ENCODE peak calls at places on chromosomes 4 and X, in seven cellular contexts. S is H1, E is sigmoid colon, B is stomach, I is A549, D is suprapubic skin, W is tibial nerve. T is an unnamed sample. For H3K4me1, the result is how much of the 10 kb centered on the place peaks cover.

GRCh38 chr4:55396305-55397023 is 707 bp downstream of the TMEM165 start:
- DNase-seq in E (peak), D (no peak), I (peak), S (no peak), W (no peak), B (peak), T (no peak)

GRCh38 chrX:101485212-101486064 is at the start of gene ARMCX4:
- DNase-seq in D (peak), I (no peak), W (peak), S (peak), E (peak), B (peak), T (no peak)

GRCh38 chr4:88216395-88216794 is 58.0 kb upstream of the ABCG2 start:
- DNase-seq in E (no peak), I (no peak), D (no peak), S (no peak), W (no peak), B (peak), T (peak)

GRCh38 chr4:40329805-40330204 is 5.3 kb upstream of the CHRNA9 start:
- DNase-seq in I (no peak), B (no peak), E (no peak), S (no peak), W (no peak), D (no peak), T (no peak)

GRCh38 chr4:20474119-20474518 is 222.4 kb downstream of the SLIT2 start:
- DNase-seq in D (no peak), E (no peak), I (no peak), B (no peak), W (no peak), S (no peak), T (no peak)

GRCh38 chr4:187770345-187770744 is 225.2 kb upstream of the ZFP42 start:
- DNase-seq in S (no peak), I (no peak), B (no peak), W (no peak), D (no peak), E (no peak), T (no peak)

GRCh38 chrX:43973249-43973672 is at the start of gene NDP:
- DNase-seq in S (no peak), I (no peak), E (no peak), D (no peak), W (no peak), B (no peak), T (no peak)

GRCh38 chr4:110926841-110927400 is 304.0 kb upstream of the PITX2 start:
- DNase-seq in S (no peak), B (no peak), E (no peak), W (no peak), I (no peak), D (no peak), T (no peak)

GRCh38 chr4:57764840-57765239 is 654.7 kb upstream of the IGFBP7 start:
- DNase-seq in E (no peak), S (no peak), I (no peak), D (no peak), B (no peak), W (no peak), T (no peak)

GRCh38 chr4:43453058-43453457 is 560.5 kb downstream of the GRXCR1 start:
- DNase-seq in D (no peak), I (no peak), S (no peak), E (no peak), B (no peak), W (no peak), T (no peak)

GRCh38 chrX:65522739-65523372 is 11.7 kb downstream of the LAS1L start:
- DNase-seq in B (no peak), E (no peak), D (no peak), S (no peak), W (no peak), I (no peak), T (no peak)

GRCh38 chr4:102789317-102789717 is 28.5 kb upstream of the MANBA start:
- DNase-seq in B (no peak), W (no peak), S (no peak), E (no peak), I (no peak), D (no peak), T (no peak)

GRCh38 chr4:101169044-101170014 is 178.0 kb downstream of the PPP3CA start:
- DNase-seq in D (no peak), E (peak), W (no peak), I (no peak), B (peak), S (peak), T (no peak)

GRCh38 chr4:88027611-88028608 is 20.5 kb downstream of the PKD2 start:
- DNase-seq in S (no peak), I (no peak), W (no peak), E (no peak), B (no peak), D (no peak), T (no peak)

GRCh38 chrX:38282044-38282443 is 45.3 kb downstream of the RPGR start:
- DNase-seq in I (no peak), W (no peak), D (no peak), B (no peak), E (no peak), S (no peak), T (no peak)

GRCh38 chr4:149766135-149766534 is 49.5 kb downstream of the IQCM start:
- DNase-seq in E (no peak), I (no peak), B (no peak), D (no peak), W (no peak), S (no peak), T (no peak)

GRCh38 chrX:42696551-42697129 is 81.3 kb downstream of the PPP1R2C start:
- DNase-seq in E (no peak), W (no peak), S (no peak), B (no peak), I (no peak), D (no peak), T (no peak)

GRCh38 chrX:150502091-150502490 is 66.3 kb upstream of the MTM1 start:
- DNase-seq in D (no peak), E (no peak), S (no peak), W (no peak), I (no peak), B (no peak), T (no peak)

GRCh38 chr4:680931-681645 is 6.7 kb downstream of the MYL5 start:
- DNase-seq in I (no peak), D (peak), W (no peak), B (peak), E (peak), S (no peak), T (no peak)

GRCh38 chr4:159206427-159206871 is 103.6 kb downstream of the RAPGEF2 start:
- DNase-seq in W (no peak), S (no peak), I (no peak), D (no peak), B (no peak), E (no peak), T (no peak)

GRCh38 chr4:155777971-155778710 is 19.3 kb downstream of the GUCY1B1 start:
- DNase-seq in S (no peak), W (no peak), B (no peak), D (no peak), I (no peak), E (no peak), T (no peak)

GRCh38 chrX:9522756-9523155 is 57.9 kb downstream of the TBL1X start:
- DNase-seq in D (no peak), E (no peak), B (no peak), W (no peak), S (no peak), I (no peak), T (no peak)

GRCh38 chrX:63581390-63581789 is 203.6 kb downstream of the ARHGEF9 start:
- DNase-seq in B (no peak), D (no peak), W (no peak), E (no peak), I (no peak), S (peak), T (no peak)

GRCh38 chr4:141144207-141144606 is 10.9 kb upstream of the RNF150 start:
- DNase-seq in D (no peak), W (no peak), E (no peak), B (no peak), I (no peak), S (no peak), T (no peak)

GRCh38 chrX:154040307-154040756 is 20.6 kb upstream of the IRAK1 start:
- DNase-seq in D (no peak), S (no peak), W (no peak), E (no peak), B (no peak), I (no peak), T (no peak)

GRCh38 chr4:6012200-6012599 is 6.0 kb downstream of the C4orf50 start:
- DNase-seq in S (no peak), B (no peak), E (no peak), W (no peak), I (no peak), D (no peak), T (no peak)

GRCh38 chr4:19945979-19946380 is 305.7 kb upstream of the SLIT2 start:
- DNase-seq in B (no peak), E (no peak), S (no peak), W (no peak), I (no peak), D (no peak), T (no peak)

GRCh38 chr4:101258782-101259353 is 88.5 kb downstream of the PPP3CA start:
- DNase-seq in E (no peak), W (no peak), D (no peak), B (no peak), S (no peak), I (no peak), T (no peak)

GRCh38 chrX:138519296-138519695 is 192.2 kb downstream of the FGF13 start:
- DNase-seq in I (no peak), B (no peak), S (no peak), E (no peak), W (no peak), D (no peak), T (no peak)

GRCh38 chrX:69065451-69065850 is 99.8 kb downstream of the PJA1 start:
- DNase-seq in S (no peak), I (no peak), W (no peak), D (no peak), E (no peak), B (peak), T (no peak)

GRCh38 chr4:3128976-3129375 is 54.5 kb downstream of the HTT start:
- DNase-seq in I (no peak), W (no peak), D (no peak), E (no peak), B (no peak), S (no peak), T (no peak)

GRCh38 chrX:28876415-28876814 is 289.2 kb downstream of the IL1RAPL1 start:
- DNase-seq in S (no peak), D (no peak), I (no peak), E (no peak), W (no peak), B (no peak), T (no peak)

GRCh38 chr4:185237185-185237584 is 27.8 kb downstream of the SNX25 start:
- DNase-seq in D (no peak), B (no peak), S (no peak), W (no peak), I (no peak), E (no peak), T (no peak)

GRCh38 chr4:118738999-118739690 is 54.0 kb downstream of the METTL14 start:
- DNase-seq in E (no peak), D (no peak), B (no peak), I (no peak), W (no peak), S (no peak), T (no peak)

GRCh38 chr4:36243355-36244256 is 708 bp downstream of the ARAP2 start:
- DNase-seq in S (no peak), I (peak), D (peak), W (no peak), E (peak), B (peak), T (no peak)

GRCh38 chr4:94536649-94537464 is 85.1 kb downstream of the PDLIM5 start:
- DNase-seq in E (no peak), I (no peak), W (no peak), B (no peak), D (no peak), S (no peak), T (no peak)
- H3K4me1 ChIP-seq in E (half or more), I (half or more), W (half or more), B (half or more), D (half or more), S (under half), T (half or more)

DNA sequence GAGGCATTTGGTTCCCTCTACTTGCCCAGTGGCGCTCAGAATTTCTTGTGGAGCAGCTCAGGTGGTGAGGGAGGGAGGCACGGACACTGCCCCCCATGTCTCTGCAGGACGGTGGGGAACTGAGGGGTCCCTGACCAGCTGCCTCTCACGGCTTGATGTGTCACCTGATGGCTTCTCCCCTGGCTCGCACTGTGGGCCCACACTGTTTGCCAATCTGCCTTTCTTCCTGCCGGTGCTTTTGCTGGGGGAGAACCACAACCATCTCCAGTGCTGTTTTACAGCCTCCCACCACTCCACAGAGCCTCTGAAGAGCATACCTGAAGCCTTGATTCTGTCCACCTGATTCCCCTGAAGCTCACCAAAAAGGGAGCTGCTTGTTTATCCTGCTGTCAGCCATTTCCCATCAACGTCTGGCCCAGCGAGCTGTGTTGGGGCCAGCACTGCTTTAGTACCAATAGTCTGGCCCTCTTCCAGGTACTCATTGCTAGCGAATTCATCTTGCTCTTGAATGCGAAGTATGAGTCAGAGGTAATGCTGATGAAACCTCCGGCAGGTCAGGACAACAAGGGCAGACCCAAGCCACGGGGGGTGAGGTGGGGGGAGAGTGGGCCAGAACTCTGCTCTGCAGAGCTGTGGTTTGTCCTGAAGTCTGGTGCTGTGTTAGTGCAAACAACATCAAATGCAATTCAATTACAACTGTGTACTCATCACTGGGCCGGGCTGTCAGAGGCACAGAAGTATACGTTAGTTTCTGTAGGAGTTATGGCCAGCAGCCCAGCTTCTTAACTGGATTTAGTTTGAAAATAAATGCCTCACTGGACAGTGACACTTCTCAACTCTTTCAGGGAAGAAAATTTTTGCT is 208.3 kb upstream of the JADE1 start:
- DNase-seq in W (peak), B (peak), I (peak), D (no peak), S (peak), E (peak), T (no peak)
- TF ChIP-seq EP300 in W (no peak), B (no peak), I (peak), D (no peak), S (no peak), E (no peak), T (no peak)

GRCh38 chr4:13966241-13967195 is 339.0 kb upstream of the BOD1L1 start:
- DNase-seq in B (no peak), D (no peak), W (no peak), I (no peak), S (no peak), E (no peak), T (no peak)
- H3K4me1 ChIP-seq in B (under half), D (under half), W (under half), I (under half), S (under half), E (under half), T (under half)

GRCh38 chrX:14029039-14029424 is 660 bp downstream of the GEMIN8 start:
- DNase-seq in S (no peak), E (no peak), I (no peak), B (no peak), D (no peak), W (no peak), T (no peak)
- TF ChIP-seq EP300 in S (no peak), E (no peak), I (no peak), B (no peak), D (no peak), W (no peak), T (no peak)

GRCh38 chrX:33134164-33134563 is 77.2 kb downstream of the DMD start:
- DNase-seq in B (no peak), I (no peak), D (no peak), E (no peak), S (no peak), W (no peak), T (no peak)
- H3K4me1 ChIP-seq in B (under half), I (under half), D (under half), E (under half), S (under half), W (under half), T (under half)

GRCh38 chr4:154014401-154015105 is 225.7 kb upstream of the SFRP2 start:
- DNase-seq in E (no peak), D (no peak), B (no peak), W (no peak), I (no peak), S (no peak), T (no peak)
- TF ChIP-seq EP300 in E (no peak), D (no peak), B (no peak), W (no peak), I (no peak), S (no peak), T (no peak)

DNA sequence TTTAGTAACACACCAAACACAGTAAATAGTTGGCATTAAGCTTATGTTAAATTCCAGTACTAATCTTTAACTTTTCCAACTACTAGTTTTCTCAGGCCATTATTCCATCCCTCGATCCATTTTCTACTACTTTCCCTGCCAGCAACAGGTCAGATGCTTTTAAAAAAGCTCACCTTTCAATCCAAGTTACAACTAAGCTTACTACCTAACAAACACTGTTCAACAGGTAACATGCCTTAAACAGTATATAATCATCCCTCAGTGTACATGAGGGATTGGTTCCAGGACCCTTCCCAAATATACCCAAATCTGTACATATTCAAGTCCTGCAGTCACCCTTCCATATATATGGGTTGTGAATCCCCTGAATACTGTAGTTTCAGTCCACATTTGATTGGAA is 5.5 kb downstream of the CCNA2 start:
- DNase-seq in E (no peak), I (no peak), B (no peak), S (no peak), W (no peak), D (no peak), T (no peak)
- H3K4me1 ChIP-seq in E (under half), I (under half), B (under half), S (under half), W (under half), D (under half), T (under half)

DNA sequence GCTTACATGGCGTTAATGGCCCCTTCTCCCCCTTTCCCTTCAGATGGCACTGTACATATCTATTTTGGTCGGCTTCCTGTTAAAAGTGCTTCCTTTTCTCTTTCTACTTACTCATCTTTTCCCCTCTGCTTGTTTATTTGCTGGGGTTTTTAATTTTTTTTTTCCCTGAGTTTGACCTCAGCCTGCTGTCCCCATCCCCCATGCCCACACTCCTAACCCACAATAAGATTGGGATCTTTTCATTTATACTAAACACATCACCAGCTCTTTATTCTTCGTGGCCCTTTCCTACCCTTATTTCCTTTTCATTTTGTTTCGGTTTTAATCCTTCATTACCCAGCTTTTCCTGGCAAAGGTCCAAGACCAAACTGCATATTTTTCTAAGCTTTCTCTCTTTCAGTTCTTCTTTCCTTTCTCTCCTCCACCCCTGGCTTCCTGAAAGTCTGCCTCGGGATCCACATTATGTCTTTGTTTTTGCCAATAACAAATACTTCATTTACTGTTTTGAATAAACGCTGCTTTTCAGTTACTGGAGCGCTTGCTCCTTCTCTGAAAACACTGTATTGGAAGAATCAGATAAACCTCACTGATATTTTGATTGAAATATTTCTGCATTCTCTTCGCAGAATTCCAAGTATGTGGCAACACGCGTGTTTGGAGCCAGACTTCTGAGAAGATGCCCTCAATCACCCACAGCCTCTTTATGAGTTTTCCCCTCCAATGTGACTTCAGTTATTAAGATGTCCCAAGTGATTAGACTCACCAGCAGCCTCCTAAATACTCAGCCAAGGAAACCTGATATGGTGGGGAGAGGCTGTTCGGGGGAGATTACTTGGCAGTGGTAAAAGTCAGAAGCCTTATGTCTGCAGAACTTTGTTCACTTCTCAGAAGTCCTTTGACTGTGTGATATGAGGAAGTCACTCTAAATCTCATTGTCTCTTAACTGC is 151.8 kb upstream of the USP9X start:
- DNase-seq in D (no peak), I (no peak), S (no peak), B (no peak), W (no peak), E (no peak), T (no peak)
- TF ChIP-seq EP300 in D (no peak), I (no peak), S (no peak), B (no peak), W (no peak), E (no peak), T (no peak)

GRCh38 chr4:15398001-15398400 is 29.8 kb upstream of the C1QTNF7 start:
- DNase-seq in I (no peak), D (no peak), S (no peak), E (no peak), B (no peak), W (no peak), T (no peak)
- H3K4me1 ChIP-seq in I (under half), D (under half), S (under half), E (under half), B (under half), W (under half), T (under half)